ENCODE peak calls at places on chromosome 20, in seven cellular contexts. E, S, F, R, C, G and M are unnamed samples. For H3K4me1, the result is how much of the 10 kb centered on the place peaks cover.

GRCh38 chr20:49323622-49324238 is 45.9 kb upstream of the ZNFX1 start:
- DNase-seq in F (no peak), S (no peak), G (no peak), E (no peak), R (peak), C (no peak), M (peak)

GRCh38 chr20:22799687-22800086 is 215.3 kb upstream of the FOXA2 start:
- DNase-seq in F (no peak), G (no peak), S (no peak), E (no peak), R (no peak), C (no peak), M (no peak)

GRCh38 chr20:18926972-18927371 is 113.4 kb downstream of the SCP2D1 start:
- DNase-seq in R (no peak), E (no peak), F (no peak), C (no peak), S (no peak), G (no peak), M (no peak)

GRCh38 chr20:11379257-11380011 is 538.3 kb upstream of the BTBD3 start:
- DNase-seq in S (no peak), C (peak), G (no peak), E (no peak), F (no peak), R (peak), M (peak)

GRCh38 chr20:45933231-45934045 is 1.0 kb upstream of the PCIF1 start:
- DNase-seq in F (peak), R (peak), C (peak), S (peak), E (peak), G (peak), M (peak)

GRCh38 chr20:3842332-3842930 is 4.2 kb upstream of the MAVS start:
- DNase-seq in E (no peak), G (no peak), C (no peak), F (no peak), R (no peak), S (no peak), M (no peak)

GRCh38 chr20:36544134-36545018 is 3.1 kb downstream of the MYL9 start:
- DNase-seq in R (peak), E (peak), S (peak), F (peak), G (peak), C (no peak), M (peak)

GRCh38 chr20:39878809-39879208 is 810.2 kb downstream of the MAFB start:
- DNase-seq in E (no peak), G (no peak), F (no peak), C (no peak), R (no peak), S (no peak), M (no peak)

GRCh38 chr20:19380211-19380610 is 167.8 kb downstream of the SLC24A3 start:
- DNase-seq in E (no peak), R (no peak), G (no peak), F (no peak), C (no peak), S (no peak), M (no peak)

GRCh38 chr20:45378191-45378590 is at the start of gene TP53TG5:
- DNase-seq in E (no peak), G (no peak), C (no peak), F (no peak), S (no peak), R (no peak), M (no peak)

GRCh38 chr20:5172903-5173463 is 46.2 kb downstream of the CDS2 start:
- DNase-seq in C (no peak), S (no peak), G (no peak), E (no peak), F (no peak), R (no peak), M (no peak)

GRCh38 chr20:5171790-5172164 is 45.0 kb downstream of the CDS2 start:
- DNase-seq in S (no peak), C (peak), R (no peak), E (no peak), F (no peak), G (no peak), M (no peak)

GRCh38 chr20:5173763-5174162 is 47.0 kb downstream of the CDS2 start:
- DNase-seq in C (no peak), E (no peak), F (no peak), S (no peak), R (no peak), G (no peak), M (no peak)

GRCh38 chr20:5171074-5171789 is 44.4 kb downstream of the CDS2 start:
- DNase-seq in G (peak), F (peak), S (no peak), C (peak), R (peak), E (peak), M (peak)

GRCh38 chr20:5172167-5172586 is 45.4 kb downstream of the CDS2 start:
- DNase-seq in C (no peak), S (no peak), E (no peak), R (no peak), G (no peak), F (no peak), M (no peak)
- H3K27ac ChIP-seq in C (peak), S (no peak), E (no peak), R (peak), G (peak), F (no peak), M (peak)

GRCh38 chr20:47360489-47361267 is 4.2 kb upstream of the ZMYND8 start:
- DNase-seq in S (peak), C (peak), E (peak), R (peak), F (peak), G (peak), M (peak)
- H3K4me1 ChIP-seq in S (half or more), C (half or more), E (under half), R (half or more), F (under half), G (half or more), M (under half)

GRCh38 chr20:2163757-2164156 is 62.1 kb downstream of the STK35 start:
- DNase-seq in E (no peak), S (no peak), C (no peak), F (no peak), G (no peak), R (no peak), M (no peak)

GRCh38 chr20:2162125-2162822 is 60.6 kb downstream of the STK35 start:
- DNase-seq in R (no peak), S (no peak), F (no peak), G (no peak), C (no peak), E (peak), M (no peak)

GRCh38 chr20:2163312-2163711 is 61.7 kb downstream of the STK35 start:
- DNase-seq in S (no peak), C (no peak), F (no peak), G (no peak), R (no peak), E (no peak), M (no peak)

GRCh38 chr20:2164421-2164820 is 62.8 kb downstream of the STK35 start:
- DNase-seq in S (no peak), G (no peak), F (no peak), R (no peak), C (no peak), E (no peak), M (no peak)

GRCh38 chr20:2162823-2163166 is 61.2 kb downstream of the STK35 start:
- DNase-seq in F (no peak), G (no peak), R (no peak), C (no peak), S (no peak), E (no peak), M (no peak)
- H3K27ac ChIP-seq in F (no peak), G (no peak), R (no peak), C (no peak), S (no peak), E (no peak), M (no peak)

DNA sequence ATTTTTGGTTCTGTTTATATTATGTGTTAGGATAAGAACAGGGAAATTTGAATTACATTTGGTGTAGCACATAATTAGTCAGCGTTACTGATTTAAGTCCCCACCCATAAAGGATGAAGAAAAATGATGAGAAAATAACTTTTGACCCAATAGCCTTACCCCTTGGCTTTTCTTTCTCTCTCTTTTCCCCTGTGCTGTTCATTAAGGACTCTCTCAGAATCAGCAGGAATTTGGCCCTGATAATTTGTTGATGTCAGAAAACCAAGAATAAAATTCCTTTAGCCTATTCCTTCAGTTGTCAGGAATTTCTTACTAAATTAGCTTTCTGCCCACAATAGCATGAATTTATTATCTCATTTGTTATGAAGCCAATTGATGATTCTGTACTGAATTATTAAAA is 18.5 kb downstream of the PLCB1 start:
- DNase-seq in E (no peak), C (no peak), R (no peak), F (no peak), S (no peak), G (no peak), M (no peak)
- H3K4me1 ChIP-seq in E (under half), C (under half), R (under half), F (under half), S (under half), G (half or more), M (under half)

DNA sequence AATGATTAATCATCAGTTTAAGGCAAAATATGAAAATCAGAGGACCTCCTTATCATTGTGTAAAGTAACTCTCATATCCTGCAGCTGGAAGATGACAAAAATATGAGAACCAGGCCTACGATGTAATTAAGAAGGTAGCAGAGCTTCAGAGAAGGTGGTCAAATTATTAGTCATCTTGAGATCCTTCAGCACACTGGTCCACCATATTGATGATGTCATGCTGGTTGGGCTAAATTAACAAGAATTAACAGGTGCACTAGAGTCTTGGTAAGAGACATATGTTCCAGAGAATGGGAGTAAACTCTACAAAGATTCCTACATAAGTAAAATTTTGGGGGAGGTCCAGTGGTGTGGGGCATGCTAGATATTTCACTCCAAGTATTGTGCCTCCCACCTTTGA is 112.8 kb downstream of the OTOR start:
- DNase-seq in G (no peak), R (no peak), F (no peak), C (no peak), S (no peak), E (no peak), M (no peak)
- H3K27ac ChIP-seq in G (no peak), R (no peak), F (no peak), C (no peak), S (no peak), E (no peak), M (no peak)

GRCh38 chr20:21301940-21302644 is 1.0 kb upstream of the XRN2 start:
- DNase-seq in S (no peak), F (no peak), E (no peak), G (no peak), R (no peak), C (no peak), M (no peak)
- H3K4me1 ChIP-seq in S (under half), F (under half), E (under half), G (under half), R (under half), C (under half), M (under half)

GRCh38 chr20:697826-698225 is 22.2 kb upstream of the SCRT2 start:
- DNase-seq in F (no peak), C (no peak), E (no peak), S (no peak), G (no peak), R (no peak), M (no peak)

GRCh38 chr20:694496-694895 is 18.9 kb upstream of the SCRT2 start:
- DNase-seq in R (no peak), E (no peak), G (no peak), S (no peak), C (no peak), F (no peak), M (no peak)

GRCh38 chr20:692044-692443 is 16.4 kb upstream of the SCRT2 start:
- DNase-seq in F (no peak), R (no peak), S (no peak), E (no peak), G (no peak), C (no peak), M (no peak)

GRCh38 chr20:699342-699741 is 23.7 kb upstream of the SCRT2 start:
- DNase-seq in F (no peak), C (no peak), R (no peak), S (no peak), G (no peak), E (no peak), M (no peak)

GRCh38 chr20:695165-695866 is 19.7 kb upstream of the SCRT2 start:
- DNase-seq in R (no peak), G (no peak), C (no peak), E (no peak), S (no peak), F (no peak), M (no peak)
- H3K27ac ChIP-seq in R (no peak), G (no peak), C (no peak), E (no peak), S (no peak), F (no peak), M (no peak)

GRCh38 chr20:47734870-47735269 is 50.4 kb downstream of the SULF2 start:
- DNase-seq in F (no peak), G (no peak), S (no peak), R (no peak), E (no peak), C (no peak), M (no peak)

GRCh38 chr20:47733892-47734291 is 51.4 kb downstream of the SULF2 start:
- DNase-seq in R (no peak), G (no peak), C (no peak), E (no peak), F (no peak), S (no peak), M (no peak)

GRCh38 chr20:47737923-47738322 is 47.4 kb downstream of the SULF2 start:
- DNase-seq in E (no peak), C (no peak), F (no peak), R (no peak), S (no peak), G (no peak), M (no peak)

GRCh38 chr20:47736570-47737152 is 48.6 kb downstream of the SULF2 start:
- DNase-seq in E (no peak), G (no peak), S (no peak), F (no peak), C (no peak), R (no peak), M (peak)

DNA sequence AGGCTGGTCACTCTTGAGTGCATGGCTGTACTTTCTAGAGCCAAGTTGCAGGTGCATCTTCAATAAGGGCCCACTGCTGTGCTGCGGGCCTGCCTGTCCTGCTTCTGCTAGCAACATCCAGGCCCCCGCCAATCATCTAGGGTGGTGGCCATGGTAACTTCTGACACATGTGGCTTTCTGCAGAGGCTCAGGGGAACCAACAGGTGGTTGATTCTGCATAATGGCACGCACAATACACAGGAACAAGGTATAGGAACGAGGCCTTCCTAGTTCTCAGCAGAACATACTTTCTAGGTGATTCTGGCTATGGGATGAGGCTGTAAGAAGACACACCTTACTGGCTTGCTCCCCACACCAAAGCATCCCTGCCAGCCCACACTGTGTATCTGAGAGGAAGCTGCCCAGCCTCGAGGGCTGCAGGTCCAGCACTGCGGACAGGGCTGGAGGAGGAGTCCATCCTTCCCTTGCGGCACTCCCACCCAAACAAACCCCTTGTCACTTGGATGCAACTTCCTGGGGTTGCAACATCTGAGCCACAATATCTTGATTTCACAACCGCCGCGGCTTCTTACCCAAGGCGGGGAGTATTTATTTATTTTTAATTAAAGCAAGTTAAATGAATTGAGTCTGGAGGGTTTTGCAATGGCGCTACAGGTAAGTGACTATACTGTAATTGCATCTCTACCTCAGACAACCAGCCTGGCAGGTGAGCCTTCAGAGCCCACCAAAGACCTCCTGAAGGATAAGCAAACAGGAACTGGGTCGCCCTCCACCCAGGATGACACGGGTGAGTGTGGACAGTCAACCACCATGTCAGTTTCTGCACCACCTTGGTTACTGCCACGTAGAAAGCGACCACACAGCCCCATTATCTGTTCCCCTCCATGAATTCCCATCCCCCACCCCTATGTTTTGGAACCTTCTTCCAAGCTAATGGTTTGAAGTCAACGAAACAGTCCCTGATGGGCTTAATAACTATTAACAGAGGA is 49.6 kb downstream of the SULF2 start:
- DNase-seq in G (peak), C (no peak), S (peak), E (no peak), R (no peak), F (no peak), M (peak)
- H3K4me1 ChIP-seq in G (under half), C (under half), S (under half), E (under half), R (under half), F (under half), M (under half)

GRCh38 chr20:64006490-64006889 is 25.6 kb downstream of the PRPF6 start:
- DNase-seq in E (no peak), C (no peak), F (no peak), G (no peak), R (no peak), S (no peak), M (peak)

GRCh38 chr20:64005394-64005793 is 24.5 kb downstream of the PRPF6 start:
- DNase-seq in R (no peak), E (no peak), C (no peak), S (no peak), F (no peak), G (no peak), M (no peak)

GRCh38 chr20:64003970-64004725 is 23.2 kb downstream of the PRPF6 start:
- DNase-seq in R (no peak), F (no peak), G (no peak), C (no peak), S (no peak), E (no peak), M (peak)

GRCh38 chr20:64000906-64001305 is 20.0 kb downstream of the PRPF6 start:
- DNase-seq in C (peak), F (no peak), E (no peak), S (no peak), R (no peak), G (no peak), M (peak)

GRCh38 chr20:64001607-64002011 is 20.7 kb downstream of the PRPF6 start:
- DNase-seq in E (no peak), S (no peak), F (no peak), R (no peak), G (no peak), C (no peak), M (no peak)
- H3K27ac ChIP-seq in E (no peak), S (no peak), F (no peak), R (no peak), G (no peak), C (no peak), M (no peak)

GRCh38 chr20:62488470-62488869 is 12.7 kb upstream of the GATA5 start:
- DNase-seq in G (no peak), F (no peak), R (no peak), C (no peak), S (no peak), E (no peak), M (no peak)

GRCh38 chr20:62487564-62488086 is 11.8 kb upstream of the GATA5 start:
- DNase-seq in R (no peak), G (no peak), S (no peak), F (no peak), E (no peak), C (peak), M (no peak)

GRCh38 chr20:62487125-62487524 is 11.3 kb upstream of the GATA5 start:
- DNase-seq in C (peak), G (no peak), R (no peak), F (no peak), E (no peak), S (no peak), M (no peak)

GRCh38 chr20:62489186-62489939 is 13.6 kb upstream of the GATA5 start:
- DNase-seq in E (no peak), S (no peak), F (no peak), R (no peak), G (no peak), C (no peak), M (peak)

DNA sequence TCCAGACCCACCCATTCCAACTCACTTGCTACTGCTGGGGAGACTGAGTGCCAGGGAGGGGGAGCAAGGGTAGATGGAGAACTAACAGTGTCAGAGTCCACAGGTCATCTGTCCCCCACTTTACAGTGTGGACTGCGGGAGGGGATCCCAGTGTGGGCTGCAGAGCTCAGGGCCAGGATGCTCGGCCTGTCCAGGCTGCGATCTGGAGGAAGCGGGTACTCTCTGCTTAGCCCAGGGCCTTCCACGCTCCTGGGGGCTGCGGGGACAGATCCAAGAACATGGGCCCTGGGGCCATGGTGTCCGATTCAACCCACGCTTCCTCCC is 14.1 kb upstream of the GATA5 start:
- DNase-seq in E (no peak), R (no peak), F (no peak), C (no peak), S (no peak), G (no peak), M (no peak)
- H3K4me1 ChIP-seq in E (under half), R (under half), F (under half), C (half or more), S (under half), G (under half), M (under half)